ENCODE peak calls at places on chromosome 21, in eight cellular contexts. Q is left colon; T is stimulated activated CD8-positive, alpha-beta memory T cell treated with anti-CD3 and anti-CD28 coated beads, Interleukin-12 subunit alpha, Interleukin-12 subunit beta, amount 100 ng/mL, for 4 hours; J is T follicular helper cell; C is WTC11; Y is NCI-H524; B is breast epithelium; X is mucosa of gallbladder. R is an unnamed sample.

GRCh38 chr21:38773108-38774061 is 32.3 kb upstream of the ETS2 start:
- DNase-seq in Q (no peak), T (no peak), J (no peak), C (no peak), Y (no peak), B (no peak), X (no peak), R (no peak)

GRCh38 chr21:36369064-36369685 is 16.0 kb upstream of the CHAF1B start:
- DNase-seq in Q (no peak), T (no peak), J (no peak), C (no peak), Y (no peak), B (no peak), X (no peak), R (no peak)

GRCh38 chr21:39386194-39386593 is 37.3 kb upstream of the HMGN1 start:
- DNase-seq in Q (peak), T (no peak), J (no peak), C (no peak), Y (peak), B (no peak), X (peak), R (peak)

GRCh38 chr21:43923391-43923790 is 58.4 kb downstream of the AGPAT3 start:
- DNase-seq in Q (no peak), T (no peak), J (no peak), C (no peak), Y (no peak), B (no peak), X (no peak), R (no peak)

GRCh38 chr21:42411197-42411869 is 7.6 kb downstream of the UBASH3A start:
- DNase-seq in Q (no peak), T (no peak), J (no peak), C (peak), Y (peak), B (no peak), X (no peak), R (no peak)

GRCh38 chr21:16078382-16078781 is 348.6 kb downstream of the USP25 start:
- DNase-seq in Q (no peak), T (no peak), J (no peak), C (no peak), Y (no peak), B (no peak), X (no peak), R (no peak)

GRCh38 chr21:38915546-38915945 is 109.8 kb downstream of the ETS2 start:
- DNase-seq in Q (no peak), T (no peak), J (no peak), C (no peak), Y (no peak), B (no peak), X (no peak), R (no peak)

GRCh38 chr21:33026878-33027400 is 1.2 kb downstream of the OLIG2 start:
- DNase-seq in Q (no peak), T (no peak), J (no peak), C (no peak), Y (no peak), B (no peak), X (no peak), R (no peak)

GRCh38 chr21:45737485-45738166 is 94.1 kb downstream of the PCBP3 start:
- DNase-seq in Q (no peak), T (no peak), J (no peak), C (no peak), Y (no peak), B (no peak), X (no peak), R (no peak)

GRCh38 chr21:25507522-25507921 is 99.8 kb downstream of the MRPL39 start:
- DNase-seq in Q (no peak), T (no peak), J (no peak), C (no peak), Y (no peak), B (no peak), X (no peak), R (no peak)

GRCh38 chr21:41752231-41752681 is 14.6 kb downstream of the RIPK4 start:
- DNase-seq in Q (no peak), T (no peak), J (no peak), C (no peak), Y (peak), B (no peak), X (no peak), R (no peak)

GRCh38 chr21:17429936-17430335 is 82.9 kb upstream of the CXADR start:
- DNase-seq in Q (peak), T (no peak), J (no peak), C (no peak), Y (no peak), B (no peak), X (no peak), R (no peak)